ENCODE peak calls at places on chromosomes 3 and 15, in four cellular contexts. I, Q, V and G are unnamed samples. For H3K4me1, the result is how much of the 10 kb centered on the place peaks cover.

GRCh38 chr15:53831907-53832793 is 72.7 kb upstream of the WDR72 start:
- DNase-seq in I (no peak), Q (no peak), V (no peak), G (no peak)

GRCh38 chr3:150721285-150722130 is 17.8 kb upstream of the ERICH6 start:
- DNase-seq in I (no peak), Q (peak), V (no peak), G (no peak)

GRCh38 chr3:152589644-152590043 is 245.3 kb upstream of the P2RY1 start:
- DNase-seq in I (no peak), Q (no peak), V (no peak), G (no peak)

GRCh38 chr3:55742027-55742710 is 255.1 kb upstream of the WNT5A start:
- DNase-seq in I (no peak), Q (no peak), V (no peak), G (no peak)

GRCh38 chr15:78241017-78241416 is 6.7 kb upstream of the ACSBG1 start:
- DNase-seq in I (peak), Q (peak), V (peak), G (peak)

GRCh38 chr15:42716626-42717025 is 20.3 kb downstream of the CDAN1 start:
- DNase-seq in I (peak), Q (no peak), V (no peak), G (no peak)

GRCh38 chr3:128768471-128768870 is 42.5 kb downstream of the RAB7A start:
- DNase-seq in I (no peak), Q (no peak), V (no peak), G (no peak)

GRCh38 chr3:195823286-195823685 is 11.6 kb upstream of the MUC4 start:
- DNase-seq in I (peak), Q (no peak), V (no peak), G (no peak)

GRCh38 chr15:51801391-51801835 is 28.0 kb upstream of the TMOD3 start:
- DNase-seq in I (no peak), Q (peak), V (no peak), G (no peak)

GRCh38 chr3:72181231-72181630 is 396.3 kb upstream of the PROK2 start:
- DNase-seq in I (no peak), Q (no peak), V (no peak), G (no peak)

GRCh38 chr3:158460929-158461328 is 110.1 kb upstream of the MLF1 start:
- DNase-seq in I (no peak), Q (no peak), V (no peak), G (no peak)

GRCh38 chr3:29291262-29291981 is 10.6 kb downstream of the RBMS3 start:
- DNase-seq in I (no peak), Q (no peak), V (no peak), G (no peak)

GRCh38 chr3:61060421-61060861 is 190.8 kb downstream of the FHIT start:
- DNase-seq in I (no peak), Q (no peak), V (no peak), G (no peak)

GRCh38 chr3:29183346-29184087 is 97.4 kb upstream of the RBMS3 start:
- DNase-seq in I (no peak), Q (no peak), V (no peak), G (no peak)

GRCh38 chr3:141979050-141979671 is 102.7 kb downstream of the ATP1B3 start:
- DNase-seq in I (no peak), Q (peak), V (peak), G (no peak)

GRCh38 chr3:195176776-195177175 is 94.2 kb downstream of the XXYLT1 start:
- DNase-seq in I (no peak), Q (no peak), V (no peak), G (no peak)

GRCh38 chr3:115623414-115623868 is at the start of gene GAP43:
- DNase-seq in I (no peak), Q (no peak), V (no peak), G (no peak)

GRCh38 chr15:55897560-55898336 is 95.7 kb downstream of the NEDD4 start:
- DNase-seq in I (peak), Q (no peak), V (peak), G (no peak)

GRCh38 chr15:84859143-84859542 is 25.3 kb upstream of the SLC28A1 start:
- DNase-seq in I (peak), Q (peak), V (no peak), G (no peak)
- TF ChIP-seq POLR2AphosphoS5 in I (peak), Q (peak), V (no peak), G (no peak)

DNA sequence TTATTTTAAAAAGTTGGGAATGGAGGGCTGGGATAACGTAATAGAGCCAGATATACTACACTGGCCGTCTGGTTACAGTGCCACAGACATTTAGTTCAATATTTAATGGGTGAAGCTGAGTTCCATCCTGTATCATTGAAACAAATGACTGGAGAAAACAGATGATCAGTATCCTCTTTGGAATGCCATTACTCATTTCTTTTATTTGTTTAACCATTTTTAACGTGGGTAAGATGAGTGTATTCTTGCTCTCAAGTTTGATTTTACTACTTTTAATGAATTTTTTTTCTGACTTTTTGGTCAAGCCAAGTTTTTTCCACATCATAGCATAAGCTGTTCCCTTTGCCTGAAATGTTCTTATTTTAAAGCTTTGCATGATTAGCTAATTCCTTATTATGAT is 53.9 kb upstream of the GRM7 start:
- DNase-seq in I (no peak), Q (no peak), V (no peak), G (no peak)
- H3K27ac ChIP-seq in I (no peak), Q (no peak), V (no peak), G (no peak)

GRCh38 chr3:46838301-46838700 is 24.9 kb downstream of the MYL3 start:
- DNase-seq in I (no peak), Q (no peak), V (no peak), G (no peak)

GRCh38 chr3:46835059-46835458 is 28.2 kb downstream of the MYL3 start:
- DNase-seq in I (no peak), Q (no peak), V (no peak), G (no peak)

GRCh38 chr3:46833346-46834300 is 29.6 kb downstream of the MYL3 start:
- DNase-seq in I (no peak), Q (no peak), V (no peak), G (no peak)

GRCh38 chr3:46831841-46832240 is 31.4 kb downstream of the MYL3 start:
- DNase-seq in I (no peak), Q (no peak), V (no peak), G (no peak)

GRCh38 chr3:46835486-46835885 is 27.8 kb downstream of the MYL3 start:
- DNase-seq in I (no peak), Q (no peak), V (no peak), G (no peak)
- H3K4me1 ChIP-seq in I (under half), Q (under half), V (under half), G (under half)

GRCh38 chr15:99547474-99547873 is 18.3 kb upstream of the MEF2A start:
- DNase-seq in I (no peak), Q (no peak), V (no peak), G (no peak)
- TF ChIP-seq POLR2AphosphoS5 in I (no peak), Q (no peak), V (no peak), G (no peak)

GRCh38 chr3:59995563-59995962 is 945.7 kb upstream of the CFAP20DC start:
- DNase-seq in I (no peak), Q (no peak), V (no peak), G (no peak)

GRCh38 chr3:59998040-59998439 is 948.2 kb upstream of the CFAP20DC start:
- DNase-seq in I (no peak), Q (no peak), V (no peak), G (no peak)

GRCh38 chr3:59994720-59995304 is 945.0 kb upstream of the CFAP20DC start:
- DNase-seq in I (no peak), Q (no peak), V (no peak), G (no peak)

DNA sequence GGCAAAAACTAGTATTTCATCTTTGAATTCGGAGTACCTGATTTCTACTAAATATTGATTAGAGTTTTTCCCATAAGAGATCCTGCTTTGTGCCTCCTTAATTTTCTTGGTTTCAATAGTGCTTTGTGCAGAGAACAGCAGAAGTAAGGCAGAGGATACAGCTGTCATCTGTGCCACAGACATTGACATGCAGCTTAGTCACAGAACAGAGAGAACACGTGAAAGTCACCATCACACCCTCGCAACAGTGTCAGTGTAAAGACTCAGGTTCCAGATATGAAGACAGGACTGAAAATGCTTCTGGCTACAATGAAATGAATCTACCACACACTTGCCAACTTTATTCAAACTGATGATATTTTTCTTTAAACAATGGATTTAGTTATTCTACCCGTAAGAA is 942.8 kb upstream of the CFAP20DC start:
- DNase-seq in I (no peak), Q (no peak), V (no peak), G (no peak)
- H3K27ac ChIP-seq in I (no peak), Q (no peak), V (no peak), G (no peak)

DNA sequence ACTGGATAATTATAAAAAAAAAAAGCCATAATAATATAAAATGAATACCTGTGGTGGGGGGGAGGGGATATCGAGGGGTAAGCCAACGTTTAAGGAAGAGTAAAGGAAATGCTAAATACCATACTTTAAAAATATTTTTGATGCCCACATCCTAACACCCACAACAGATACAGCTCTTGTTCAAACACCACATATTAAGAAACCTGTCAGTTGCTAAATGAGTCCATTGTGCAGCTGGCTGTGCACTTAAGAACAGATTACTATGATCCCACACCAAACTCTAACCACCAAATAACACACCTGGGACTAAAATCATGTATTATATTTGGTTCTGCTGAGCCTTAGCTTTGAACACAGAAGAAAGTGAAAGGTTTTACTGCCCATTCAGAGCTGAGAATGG is 515.6 kb downstream of the FOXP1 start:
- DNase-seq in I (no peak), Q (no peak), V (no peak), G (no peak)
- H3K4me1 ChIP-seq in I (half or more), Q (under half), V (under half), G (half or more)